ENCODE peak calls at places on chromosomes 2 and 18, in ten cellular contexts. R is CD8-positive, alpha-beta memory T cell; S is IMR-90; C is caudate nucleus; P is SK-N-SH; V is adrenal gland; G is aorta; Y is pancreas; F is foreskin keratinocyte; M is iPS DF 6.9. O is an unnamed sample.

GRCh38 chr2:112706170-112706664 is 14.6 kb upstream of the NT5DC4 start:
- DNase-seq in R (peak; percentile 54), S (peak; percentile 79), C (no peak), P (no peak), V (no peak), G (peak; percentile 42), Y (no peak), F (peak; percentile 91), M (no peak), O (no peak)

GRCh38 chr2:237122214-237122666 is 36.6 kb downstream of the COPS8 start:
- DNase-seq in R (no peak), S (peak; percentile 87), C (no peak), P (peak; percentile 68), V (peak; percentile 79), G (peak; percentile 90), Y (no peak), F (peak; percentile 43), M (peak; percentile 37), O (no peak)

GRCh38 chr2:45778720-45779171 is 127.3 kb downstream of the PRKCE start:
- DNase-seq in R (peak; percentile 65), S (peak; percentile 63), C (no peak), P (peak; percentile 86), V (peak; percentile 79), G (no peak), Y (peak; percentile 76), F (peak; percentile 33), M (peak; percentile 39), O (no peak)

GRCh38 chr2:27582129-27582694 is 630 bp upstream of the ZNF512 start:
- DNase-seq in R (peak; percentile 1), S (no peak), C (no peak), P (no peak), V (no peak), G (no peak), Y (peak; percentile 15), F (no peak), M (no peak), O (no peak)

GRCh38 chr2:54898451-54899226 is 151.6 kb downstream of the RTN4 start:
- DNase-seq in R (no peak), S (no peak), C (no peak), P (no peak), V (no peak), G (no peak), Y (no peak), F (no peak), M (no peak), O (no peak)

GRCh38 chr2:85886585-85886984 is 2.2 kb downstream of the ST3GAL5 start:
- DNase-seq in R (peak; percentile 11), S (peak; percentile 99), C (peak; percentile 65), P (no peak), V (peak; percentile 90), G (peak; percentile 90), Y (no peak), F (peak; percentile 80), M (no peak), O (no peak)

GRCh38 chr2:135965756-135966155 is 19.7 kb downstream of the DARS1 start:
- DNase-seq in R (no peak), S (no peak), C (no peak), P (no peak), V (no peak), G (no peak), Y (no peak), F (no peak), M (no peak), O (no peak)

GRCh38 chr2:105085525-105085924 is 47.7 kb downstream of the MRPS9 start:
- DNase-seq in R (no peak), S (no peak), C (no peak), P (no peak), V (no peak), G (no peak), Y (no peak), F (peak; percentile 14), M (no peak), O (no peak)

GRCh38 chr2:53768233-53768542 is 584 bp downstream of the CHAC2 start:
- DNase-seq in R (no peak), S (no peak), C (peak; percentile 8), P (no peak), V (peak; percentile 50), G (no peak), Y (no peak), F (no peak), M (no peak), O (no peak)

GRCh38 chr2:101267671-101268656 is 15.3 kb downstream of the CNOT11 start:
- DNase-seq in R (no peak), S (no peak), C (no peak), P (no peak), V (no peak), G (no peak), Y (no peak), F (no peak), M (no peak), O (no peak)

GRCh38 chr18:13572148-13572547 is 154.2 kb downstream of the FAM210A start:
- DNase-seq in R (no peak), S (no peak), C (no peak), P (no peak), V (no peak), G (no peak), Y (no peak), F (no peak), M (no peak), O (no peak)

GRCh38 chr18:13570856-13571495 is 155.4 kb downstream of the FAM210A start:
- DNase-seq in R (no peak), S (peak; percentile 7), C (no peak), P (no peak), V (no peak), G (no peak), Y (no peak), F (peak; percentile 19), M (no peak), O (no peak)

GRCh38 chr18:13566941-13567762 is 159.2 kb downstream of the FAM210A start:
- DNase-seq in R (no peak), S (no peak), C (peak; percentile 74), P (no peak), V (peak; percentile 55), G (peak; percentile 84), Y (peak; percentile 49), F (no peak), M (no peak), O (peak; percentile 69)

GRCh38 chr18:13570216-13570615 is 156.1 kb downstream of the FAM210A start:
- DNase-seq in R (no peak), S (no peak), C (no peak), P (peak; percentile 63), V (no peak), G (no peak), Y (no peak), F (no peak), M (no peak), O (no peak)

DNA sequence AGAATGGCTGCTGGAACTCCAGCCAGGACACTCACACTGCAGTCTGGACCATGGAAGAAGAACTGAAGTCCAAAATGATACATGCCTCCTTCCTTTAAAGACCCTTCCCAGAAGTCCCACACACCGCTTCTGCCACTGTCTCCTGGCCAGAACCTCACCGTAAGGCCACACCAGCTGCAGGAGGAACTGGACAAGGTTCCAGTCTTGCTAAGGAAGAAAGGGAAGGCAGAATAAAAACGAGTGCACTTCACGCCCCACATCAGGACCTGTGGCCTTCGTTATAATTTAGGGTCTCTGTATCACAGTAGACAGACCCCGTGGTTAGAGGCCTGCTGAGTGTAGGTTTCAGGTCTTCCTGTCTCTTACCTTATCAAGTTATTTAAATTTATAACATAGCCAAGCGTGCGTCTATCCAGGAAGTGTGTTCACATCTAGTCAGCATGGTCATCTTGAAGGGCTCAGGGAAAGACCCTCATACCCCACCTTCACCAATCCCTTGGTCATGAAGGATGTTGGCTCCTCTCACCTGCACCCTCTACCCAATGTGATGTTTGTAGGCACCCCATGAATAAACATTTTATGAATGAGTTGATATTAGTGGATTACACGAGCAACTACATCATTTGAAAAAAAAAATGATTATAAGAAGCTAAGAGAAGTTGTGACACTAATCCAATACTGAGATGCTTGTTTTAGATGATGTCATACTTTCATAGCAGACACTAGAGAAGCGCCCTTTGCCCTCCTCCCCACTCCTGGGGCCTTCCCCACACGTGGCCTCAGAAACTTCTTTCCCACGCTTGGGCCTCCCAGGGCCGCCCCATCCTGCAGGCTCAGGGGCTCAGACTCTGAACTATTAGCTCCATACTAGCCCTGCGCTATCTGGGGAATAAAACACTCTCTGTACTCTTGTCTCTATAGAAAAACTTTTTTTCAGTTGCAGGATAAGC is 157.6 kb downstream of the FAM210A start:
- DNase-seq in R (no peak), S (no peak), C (no peak), P (no peak), V (no peak), G (no peak), Y (no peak), F (no peak), M (no peak), O (no peak)
- H3K27ac ChIP-seq in R (no peak overlapping the region), S (no peak overlapping the region), C (peak overlapping the region; percentile 99), P (no peak overlapping the region), V (no peak overlapping the region), G (no peak overlapping the region), Y (no peak overlapping the region), F (no peak overlapping the region), M (no peak overlapping the region), O (peak overlapping the region; percentile 99)

DNA sequence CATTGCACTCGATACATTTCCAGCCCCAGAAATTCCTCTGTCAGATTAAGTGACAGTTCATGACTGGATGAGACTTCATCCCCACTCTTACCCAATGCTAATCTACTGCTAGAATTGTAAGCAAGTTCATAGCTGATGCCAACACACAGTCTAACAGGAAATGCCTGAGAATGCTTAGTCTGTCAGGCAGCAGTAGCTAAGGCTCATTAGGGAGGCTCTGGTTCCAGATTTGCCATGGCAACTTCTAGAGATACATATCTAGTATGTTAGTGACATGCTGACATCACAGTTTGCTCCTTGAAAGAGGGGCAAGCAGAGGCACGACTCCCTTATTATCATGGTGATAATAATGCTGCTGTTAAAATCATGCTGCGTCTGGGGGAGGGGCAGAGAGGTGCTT is 198.4 kb downstream of the RBM43 start:
- DNase-seq in R (no peak), S (peak; percentile 75), C (no peak), P (peak; percentile 49), V (no peak), G (no peak), Y (no peak), F (peak; percentile 91), M (no peak), O (no peak)
- H3K27ac ChIP-seq in R (no peak overlapping the region), S (no peak overlapping the region), C (no peak overlapping the region), P (peak overlapping the region; percentile 91), V (no peak overlapping the region), G (no peak overlapping the region), Y (no peak overlapping the region), F (no peak overlapping the region), M (no peak overlapping the region), O (no peak overlapping the region)

DNA sequence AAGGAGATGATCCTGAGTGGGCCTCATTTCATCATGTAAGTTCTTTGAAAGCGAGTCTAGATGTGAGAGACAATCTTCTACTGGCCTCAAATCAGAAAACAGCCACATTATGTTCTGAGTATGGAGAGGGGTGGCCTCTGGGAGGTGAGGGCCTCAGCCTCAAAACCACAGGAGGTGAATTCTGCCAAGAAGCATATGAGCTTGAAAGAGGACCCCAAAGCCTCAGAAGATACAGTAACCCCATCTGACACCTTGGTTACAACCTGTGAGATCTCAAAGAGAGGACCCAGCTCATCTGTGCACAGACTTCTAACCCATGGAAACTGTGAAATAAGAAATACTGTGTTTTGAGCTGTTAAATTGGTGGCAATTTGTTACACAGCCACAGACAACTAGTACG is 200.1 kb downstream of the ARHGAP15 start:
- DNase-seq in R (no peak), S (no peak), C (no peak), P (no peak), V (no peak), G (no peak), Y (no peak), F (no peak), M (no peak), O (no peak)
- H3K27ac ChIP-seq in R (no peak overlapping the region), S (no peak overlapping the region), C (no peak overlapping the region), P (no peak overlapping the region), V (no peak overlapping the region), G (no peak overlapping the region), Y (no peak overlapping the region), F (no peak overlapping the region), M (no peak overlapping the region), O (no peak overlapping the region)

GRCh38 chr2:191959209-191959608 is 112.3 kb upstream of the CAVIN2 start:
- DNase-seq in R (no peak), S (no peak), C (no peak), P (no peak), V (no peak), G (no peak), Y (no peak), F (no peak), M (no peak), O (no peak)
- H3K27ac ChIP-seq in R (no peak overlapping the region), S (no peak overlapping the region), C (no peak overlapping the region), P (no peak overlapping the region), V (no peak overlapping the region), G (no peak overlapping the region), Y (no peak overlapping the region), F (no peak overlapping the region), M (no peak overlapping the region), O (no peak overlapping the region)